ENCODE peak calls at places on chromosomes 3 and 15, in six cellular contexts. One of them, this sample, is unnamed.

GRCh38 chr3:149313542-149313941 is 19.9 kb downstream of the TM4SF18 start:
- DNase-seq in NCI-H1092 treated with DMSO at 0.1 percent for 48 hours: no peak
- DNase-seq in NCI-H187: no peak
- DNase-seq in activated T-cell treated with anti-CD3 and anti-CD28 coated beads for 1 hour: no peak
- DNase-seq in mucosa of gallbladder: no peak
- DNase-seq in glomerular endothelial cell: no peak
- DNase-seq in this sample: no peak

GRCh38 chr3:13318626-13319470 is 101.3 kb downstream of the NUP210 start:
- DNase-seq in NCI-H1092 treated with DMSO at 0.1 percent for 48 hours: no peak
- DNase-seq in NCI-H187: no peak
- DNase-seq in activated T-cell treated with anti-CD3 and anti-CD28 coated beads for 1 hour: no peak
- DNase-seq in mucosa of gallbladder: no peak
- DNase-seq in glomerular endothelial cell: no peak
- DNase-seq in this sample: no peak

GRCh38 chr15:84749111-84749991 is 959 bp downstream of the ZNF592 start:
- DNase-seq in NCI-H1092 treated with DMSO at 0.1 percent for 48 hours: peak
- DNase-seq in NCI-H187: no peak
- DNase-seq in activated T-cell treated with anti-CD3 and anti-CD28 coated beads for 1 hour: peak
- DNase-seq in mucosa of gallbladder: peak
- DNase-seq in glomerular endothelial cell: no peak
- DNase-seq in this sample: no peak

GRCh38 chr3:170529346-170529745 is 56.5 kb downstream of the SLC7A14 start:
- DNase-seq in NCI-H1092 treated with DMSO at 0.1 percent for 48 hours: no peak
- DNase-seq in NCI-H187: no peak
- DNase-seq in activated T-cell treated with anti-CD3 and anti-CD28 coated beads for 1 hour: no peak
- DNase-seq in mucosa of gallbladder: no peak
- DNase-seq in glomerular endothelial cell: no peak
- DNase-seq in this sample: no peak

GRCh38 chr3:151439652-151440125 is 21.2 kb downstream of the IGSF10 start:
- DNase-seq in NCI-H1092 treated with DMSO at 0.1 percent for 48 hours: peak
- DNase-seq in NCI-H187: peak
- DNase-seq in activated T-cell treated with anti-CD3 and anti-CD28 coated beads for 1 hour: no peak
- DNase-seq in mucosa of gallbladder: peak
- DNase-seq in glomerular endothelial cell: peak
- DNase-seq in this sample: peak

GRCh38 chr3:81214626-81215025 is 546.8 kb downstream of the GBE1 start:
- DNase-seq in NCI-H1092 treated with DMSO at 0.1 percent for 48 hours: no peak
- DNase-seq in NCI-H187: no peak
- DNase-seq in activated T-cell treated with anti-CD3 and anti-CD28 coated beads for 1 hour: no peak
- DNase-seq in mucosa of gallbladder: no peak
- DNase-seq in glomerular endothelial cell: no peak
- DNase-seq in this sample: no peak

GRCh38 chr3:157099337-157100078 is 60.4 kb downstream of the CCNL1 start:
- DNase-seq in NCI-H1092 treated with DMSO at 0.1 percent for 48 hours: no peak
- DNase-seq in NCI-H187: no peak
- DNase-seq in activated T-cell treated with anti-CD3 and anti-CD28 coated beads for 1 hour: no peak
- DNase-seq in mucosa of gallbladder: no peak
- DNase-seq in glomerular endothelial cell: no peak
- DNase-seq in this sample: no peak

GRCh38 chr3:20865811-20866210 is 679.8 kb upstream of the SGO1 start:
- DNase-seq in NCI-H1092 treated with DMSO at 0.1 percent for 48 hours: no peak
- DNase-seq in NCI-H187: no peak
- DNase-seq in activated T-cell treated with anti-CD3 and anti-CD28 coated beads for 1 hour: no peak
- DNase-seq in mucosa of gallbladder: no peak
- DNase-seq in glomerular endothelial cell: no peak
- DNase-seq in this sample: no peak

GRCh38 chr3:107068980-107069379 is 308.3 kb upstream of the CCDC54 start:
- DNase-seq in NCI-H1092 treated with DMSO at 0.1 percent for 48 hours: no peak
- DNase-seq in NCI-H187: no peak
- DNase-seq in activated T-cell treated with anti-CD3 and anti-CD28 coated beads for 1 hour: no peak
- DNase-seq in mucosa of gallbladder: no peak
- DNase-seq in glomerular endothelial cell: no peak
- DNase-seq in this sample: no peak

GRCh38 chr3:29410660-29411405 is 130.0 kb downstream of the RBMS3 start:
- DNase-seq in NCI-H1092 treated with DMSO at 0.1 percent for 48 hours: no peak
- DNase-seq in NCI-H187: no peak
- DNase-seq in activated T-cell treated with anti-CD3 and anti-CD28 coated beads for 1 hour: no peak
- DNase-seq in mucosa of gallbladder: no peak
- DNase-seq in glomerular endothelial cell: no peak
- DNase-seq in this sample: no peak

GRCh38 chr15:97968380-97968779 is 7.9 kb downstream of the ARRDC4 start:
- DNase-seq in NCI-H1092 treated with DMSO at 0.1 percent for 48 hours: no peak
- DNase-seq in NCI-H187: no peak
- DNase-seq in activated T-cell treated with anti-CD3 and anti-CD28 coated beads for 1 hour: no peak
- DNase-seq in mucosa of gallbladder: no peak
- DNase-seq in glomerular endothelial cell: no peak
- DNase-seq in this sample: no peak

GRCh38 chr3:139354661-139355060 is 10.8 kb downstream of the MRPS22 start:
- DNase-seq in NCI-H1092 treated with DMSO at 0.1 percent for 48 hours: no peak
- DNase-seq in NCI-H187: no peak
- DNase-seq in activated T-cell treated with anti-CD3 and anti-CD28 coated beads for 1 hour: no peak
- DNase-seq in mucosa of gallbladder: no peak
- DNase-seq in glomerular endothelial cell: no peak
- DNase-seq in this sample: no peak

GRCh38 chr3:119636194-119636593 is 24.2 kb downstream of the POPDC2 start:
- DNase-seq in NCI-H1092 treated with DMSO at 0.1 percent for 48 hours: no peak
- DNase-seq in NCI-H187: no peak
- DNase-seq in activated T-cell treated with anti-CD3 and anti-CD28 coated beads for 1 hour: no peak
- DNase-seq in mucosa of gallbladder: no peak
- DNase-seq in glomerular endothelial cell: peak
- DNase-seq in this sample: no peak

GRCh38 chr15:92807971-92808571 is 92.1 kb upstream of the CHD2 start:
- DNase-seq in NCI-H1092 treated with DMSO at 0.1 percent for 48 hours: peak
- DNase-seq in NCI-H187: no peak
- DNase-seq in activated T-cell treated with anti-CD3 and anti-CD28 coated beads for 1 hour: no peak
- DNase-seq in mucosa of gallbladder: no peak
- DNase-seq in glomerular endothelial cell: no peak
- DNase-seq in this sample: no peak